ENCODE peak calls at places on chromosome 1, in six cellular contexts. V is CD8-positive, alpha-beta memory T cell; I is mucosa of descending colon; S is lung; C is body of pancreas; Q is right atrium auricular region. E is an unnamed sample. For H3K36me3, the result is how much of the 10 kb centered on the place peaks cover.

GRCh38 chr1:166167395-166167922 is 658 bp upstream of the FAM78B start:
- DNase-seq in S (no peak), V (no peak), C (no peak), I (no peak), Q (no peak), E (no peak)

GRCh38 chr1:209823143-209824041 is 4.4 kb upstream of the UTP25 start:
- DNase-seq in S (no peak), I (no peak), V (peak), C (peak), Q (no peak), E (peak)

GRCh38 chr1:24888061-24888970 is 41.8 kb downstream of the RUNX3 start:
- DNase-seq in Q (no peak), C (no peak), V (no peak), S (no peak), I (no peak), E (no peak)

GRCh38 chr1:209815931-209816338 is 10.0 kb upstream of the IRF6 start:
- DNase-seq in V (no peak), I (no peak), S (no peak), Q (no peak), C (no peak), E (no peak)

GRCh38 chr1:211738709-211739301 is 63.4 kb upstream of the NEK2 start:
- DNase-seq in S (no peak), V (peak), Q (no peak), I (no peak), C (no peak), E (peak)

GRCh38 chr1:70426154-70427131 is 15.4 kb downstream of the CTH start:
- DNase-seq in Q (no peak), V (no peak), C (no peak), I (no peak), S (no peak), E (no peak)

GRCh38 chr1:74344396-74344795 is 109.2 kb downstream of the TNNI3K start:
- DNase-seq in I (no peak), V (no peak), S (no peak), C (no peak), Q (no peak), E (no peak)

GRCh38 chr1:39901486-39902120 is at the start of gene MYCL:
- DNase-seq in Q (no peak), I (peak), S (peak), V (peak), C (peak), E (peak)

GRCh38 chr1:153293847-153294246 is 18.9 kb downstream of the PGLYRP3 start:
- DNase-seq in Q (peak), I (no peak), V (no peak), S (no peak), C (no peak), E (no peak)

GRCh38 chr1:164561007-164561406 is 2.0 kb downstream of the PBX1 start:
- DNase-seq in Q (no peak), V (no peak), S (no peak), C (no peak), I (no peak), E (no peak)

GRCh38 chr1:40341509-40342380 is 24.7 kb upstream of the COL9A2 start:
- DNase-seq in Q (no peak), S (no peak), V (no peak), C (no peak), I (no peak), E (no peak)

GRCh38 chr1:53890522-53890941 is 935 bp upstream of the YIPF1 start:
- DNase-seq in Q (no peak), I (no peak), C (no peak), S (no peak), V (no peak), E (peak)

DNA sequence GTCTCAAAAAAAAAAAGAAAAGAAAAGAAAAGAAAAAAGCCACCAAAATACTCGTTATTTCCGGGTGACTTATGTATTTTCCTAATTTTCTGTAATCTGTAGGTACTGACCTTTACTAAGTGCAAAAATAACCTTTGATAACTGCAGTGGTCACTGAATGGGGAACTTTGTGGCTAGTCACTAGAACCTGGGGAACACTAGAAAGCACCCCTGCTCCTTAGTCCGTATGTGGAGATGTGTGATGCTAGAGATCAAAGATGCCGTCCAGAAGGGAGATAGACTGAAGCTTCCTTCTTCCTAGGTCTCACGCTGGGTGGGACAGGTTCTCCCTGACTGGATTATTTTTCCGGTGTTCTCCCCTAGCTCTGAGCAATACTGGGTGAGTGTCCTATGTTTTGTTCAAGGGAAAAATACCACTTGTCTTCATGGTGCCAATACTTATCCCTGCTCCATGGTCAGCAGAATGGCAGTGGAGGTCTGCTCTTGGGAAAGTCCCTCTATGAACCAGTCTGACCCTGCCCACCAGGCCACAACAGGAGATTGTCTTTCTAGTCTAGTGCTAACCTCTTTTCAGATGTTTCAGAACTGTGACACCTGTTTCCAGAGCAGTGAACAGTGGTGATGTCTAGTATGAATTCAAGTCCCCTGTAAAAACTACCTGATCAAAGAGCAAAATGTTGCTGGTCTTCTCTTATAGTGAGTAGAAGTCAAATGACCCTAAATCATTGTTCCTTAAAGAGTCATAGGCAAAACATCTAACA is 39.9 kb downstream of the GTF2B start:
- DNase-seq in I (no peak), S (no peak), V (no peak), C (no peak), Q (no peak), E (no peak)
- H3K36me3 ChIP-seq in I (under half), S (under half), V (under half), C (under half), Q (under half), E (under half)

GRCh38 chr1:42691157-42691498 is 8.9 kb downstream of the YBX1 start:
- DNase-seq in S (no peak), I (no peak), V (no peak), Q (no peak), C (no peak), E (no peak)

GRCh38 chr1:42690477-42691156 is 8.4 kb downstream of the YBX1 start:
- DNase-seq in Q (no peak), V (no peak), C (no peak), I (no peak), S (no peak), E (no peak)

GRCh38 chr1:42689912-42690311 is 7.7 kb downstream of the YBX1 start:
- DNase-seq in S (no peak), Q (no peak), V (no peak), I (no peak), C (no peak), E (no peak)

GRCh38 chr1:42692461-42692860 is 10.2 kb downstream of the YBX1 start:
- DNase-seq in V (no peak), C (no peak), Q (no peak), S (no peak), I (no peak), E (no peak)

DNA sequence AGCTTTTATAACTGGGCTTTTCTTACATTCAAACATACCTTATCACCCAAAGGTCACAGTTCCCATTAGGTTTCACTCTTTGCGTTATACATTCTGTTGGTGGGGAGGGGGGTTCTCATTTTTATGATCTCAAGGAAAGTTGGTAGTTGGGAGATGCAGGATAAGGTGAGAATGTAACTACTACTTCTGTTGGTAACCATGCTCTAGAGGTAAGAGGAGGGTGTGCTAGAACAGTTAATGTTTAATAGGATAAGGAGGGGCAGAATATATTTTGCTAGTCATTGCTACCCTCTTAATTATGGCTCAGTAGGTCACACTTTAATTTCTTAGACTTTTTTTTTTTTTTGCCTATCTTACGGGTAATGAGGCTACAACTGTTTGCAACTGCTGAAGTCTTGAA is 10.7 kb downstream of the YBX1 start:
- DNase-seq in Q (no peak), C (no peak), V (no peak), S (no peak), I (no peak), E (no peak)
- H3K36me3 ChIP-seq in Q (under half), C (under half), V (under half), S (under half), I (under half), E (under half)

DNA sequence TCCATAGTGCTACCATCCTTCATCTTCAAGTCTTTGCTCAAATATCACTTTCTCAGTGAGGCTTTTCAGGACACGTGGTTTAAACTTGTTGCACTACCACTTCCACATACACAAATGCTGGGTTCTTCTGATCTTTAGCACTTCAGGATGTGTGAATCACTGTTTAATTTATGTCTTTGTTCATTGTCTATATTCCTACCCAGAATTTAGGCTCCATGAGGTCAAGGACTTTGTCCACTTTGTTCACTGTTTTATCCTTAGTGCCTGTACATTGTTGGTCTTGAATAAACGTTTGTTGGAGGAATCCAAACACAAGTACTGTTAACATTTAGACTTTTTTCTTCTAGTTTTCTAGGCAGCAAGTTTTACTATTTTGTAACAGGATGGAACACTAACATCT is 42.6 kb upstream of the RALGPS2 start:
- DNase-seq in C (no peak), Q (no peak), S (no peak), I (no peak), V (no peak), E (no peak)
- H3K36me3 ChIP-seq in C (under half), Q (under half), S (under half), I (under half), V (under half), E (under half)

GRCh38 chr1:225857256-225857655 is 24.9 kb downstream of the TMEM63A start:
- DNase-seq in I (peak), V (no peak), C (no peak), S (no peak), Q (no peak), E (no peak)
- H3K36me3 ChIP-seq in I (under half), V (half or more), C (under half), S (under half), Q (half or more), E (under half)

DNA sequence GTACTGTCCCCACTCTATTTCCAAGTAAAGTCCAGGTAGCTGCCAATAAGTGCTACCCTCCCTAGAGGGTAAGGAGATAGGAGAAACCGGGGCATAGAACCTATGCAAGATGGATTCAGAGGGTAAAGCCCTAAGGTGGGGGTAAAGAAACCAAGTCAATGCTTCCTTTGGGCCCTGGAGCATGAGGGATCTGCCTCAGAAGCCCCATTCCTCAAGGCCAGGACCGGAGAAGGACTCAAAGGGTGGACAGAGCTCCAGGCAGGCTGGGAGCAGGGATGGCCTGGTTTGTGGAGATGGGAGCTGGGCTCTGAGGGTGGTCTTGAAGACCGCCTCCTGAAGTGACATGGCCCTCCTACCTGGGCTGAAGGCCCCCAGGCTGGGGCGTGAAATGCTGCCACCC is 3.9 kb downstream of the EPHA2 start:
- DNase-seq in S (no peak), I (no peak), C (no peak), Q (no peak), V (no peak), E (no peak)
- H3K36me3 ChIP-seq in S (under half), I (under half), C (under half), Q (under half), V (under half), E (under half)

DNA sequence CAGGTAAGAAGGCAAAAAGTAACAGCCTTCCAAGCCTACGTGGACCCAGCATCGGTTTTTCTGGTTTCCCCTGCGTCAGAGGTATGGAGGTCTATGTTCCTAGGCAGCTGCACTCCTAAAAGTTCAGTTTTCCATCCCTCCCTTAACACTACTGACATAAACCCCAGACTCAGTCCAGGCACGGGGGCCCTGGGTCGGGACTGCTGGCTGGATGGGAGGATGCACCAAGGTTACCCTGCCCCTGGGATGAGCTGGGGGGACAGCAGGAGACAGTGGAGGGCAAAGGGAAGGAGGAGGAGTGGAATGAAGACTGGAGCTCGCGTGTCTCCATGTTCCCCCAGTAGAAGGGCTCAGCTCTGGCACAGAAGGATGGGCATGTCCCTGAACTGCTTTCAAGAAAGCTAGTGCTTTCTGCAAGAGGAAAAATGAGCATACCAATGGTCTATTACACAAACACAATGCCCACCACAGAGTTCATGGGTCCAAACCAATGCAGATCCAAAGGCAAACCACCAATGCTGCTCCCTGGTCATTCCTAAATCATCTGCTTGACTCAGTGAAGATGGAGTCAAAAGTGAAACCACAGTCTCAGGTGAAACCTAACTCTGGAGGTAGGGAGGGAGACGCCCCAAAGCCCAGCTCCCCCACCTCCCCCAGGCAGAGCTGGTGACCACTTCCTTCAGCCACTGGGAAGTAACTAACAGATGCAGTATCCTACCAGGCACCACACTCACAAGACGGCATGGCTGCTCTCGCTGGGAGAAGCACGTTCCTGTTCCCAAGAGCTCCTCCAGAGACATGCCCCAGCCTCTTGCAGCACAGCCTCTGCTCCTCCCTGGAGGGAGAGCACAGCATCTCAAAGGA is 54.9 kb downstream of the CD46 start:
- DNase-seq in C (no peak), V (no peak), I (no peak), Q (no peak), S (no peak), E (peak)
- H3K36me3 ChIP-seq in C (under half), V (half or more), I (under half), Q (half or more), S (under half), E (under half)

GRCh38 chr1:12003762-12004161 is 15.5 kb upstream of the MIIP start:
- DNase-seq in V (no peak), I (no peak), C (no peak), S (no peak), Q (no peak), E (no peak)
- H3K36me3 ChIP-seq in V (under half), I (under half), C (half or more), S (under half), Q (half or more), E (under half)

DNA sequence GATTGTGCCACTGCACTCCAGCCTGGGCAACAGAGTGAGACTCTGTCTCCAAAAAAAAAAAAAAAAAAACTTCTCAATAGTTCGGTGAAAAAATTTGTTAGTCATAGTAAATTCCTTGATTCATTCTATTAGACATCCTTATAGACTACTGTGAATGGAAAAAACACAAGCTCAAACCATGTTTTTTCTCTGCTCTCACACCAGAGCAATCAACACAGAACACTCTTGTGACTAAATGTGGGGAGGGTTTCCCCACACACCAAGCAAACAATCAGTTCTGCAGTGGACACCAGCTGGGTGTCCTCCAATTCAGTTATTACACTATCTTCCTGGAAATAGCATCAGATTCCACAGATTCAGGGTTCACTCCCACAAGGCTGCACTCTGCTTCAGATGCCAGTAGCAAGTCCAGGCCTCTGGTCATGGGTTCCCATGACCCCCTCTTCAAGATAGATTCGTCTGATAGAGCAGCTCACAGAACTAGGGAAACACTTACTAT is 69.1 kb upstream of the TEKT2 start:
- DNase-seq in S (no peak), C (no peak), Q (no peak), V (no peak), I (no peak), E (no peak)
- H3K36me3 ChIP-seq in S (under half), C (under half), Q (half or more), V (under half), I (under half), E (under half)

GRCh38 chr1:18097206-18097605 is 10.4 kb upstream of the IGSF21 start:
- DNase-seq in I (no peak), S (no peak), C (no peak), V (no peak), Q (no peak), E (no peak)
- H3K36me3 ChIP-seq in I (under half), S (under half), C (under half), V (under half), Q (under half), E (under half)

E was measured in MM.1S.